ENCODE peak calls at places on chromosomes 5 and 9, in five cellular contexts. O is SK-N-SH, E is HepG2, R is H1, N is GM12878. L is an unnamed sample.

GRCh38 chr5:72467987-72468386 is 39.2 kb downstream of the ZNF366 start:
- DNase-seq in O (no peak), E (no peak), R (no peak), N (no peak), L (no peak)

GRCh38 chr5:78634634-78635033 is 13.9 kb downstream of the LHFPL2 start:
- DNase-seq in O (no peak), E (no peak), R (no peak), N (no peak), L (no peak)

GRCh38 chr9:121324755-121325154 is 45.3 kb downstream of the STOM start:
- DNase-seq in O (no peak), E (no peak), R (no peak), N (no peak), L (no peak)

GRCh38 chr9:129887210-129888084 is 52.2 kb downstream of the USP20 start:
- DNase-seq in O (no peak), E (no peak), R (no peak), N (peak), L (no peak)

GRCh38 chr5:136686192-136686872 is 321.0 kb upstream of the TRPC7 start:
- DNase-seq in O (no peak), E (peak), R (peak), N (no peak), L (no peak)

GRCh38 chr5:2204366-2205184 is 321.9 kb upstream of the IRX4 start:
- DNase-seq in O (no peak), E (no peak), R (no peak), N (no peak), L (no peak)

GRCh38 chr9:132773764-132774339 is 103.6 kb downstream of the GTF3C4 start:
- DNase-seq in O (no peak), E (no peak), R (no peak), N (no peak), L (no peak)

GRCh38 chr5:37437716-37438115 is 58.6 kb downstream of the WDR70 start:
- DNase-seq in O (no peak), E (no peak), R (no peak), N (no peak), L (no peak)

GRCh38 chr9:23686257-23686656 is 139.8 kb downstream of the ELAVL2 start:
- DNase-seq in O (no peak), E (no peak), R (no peak), N (no peak), L (no peak)

GRCh38 chr5:13248236-13248635 is 696.3 kb downstream of the DNAH5 start:
- DNase-seq in O (no peak), E (no peak), R (no peak), N (no peak), L (no peak)

GRCh38 chr5:63686938-63687337 is 275.3 kb downstream of the HTR1A start:
- DNase-seq in O (no peak), E (no peak), R (no peak), N (no peak), L (no peak)

GRCh38 chr9:93108301-93109041 is 12.5 kb downstream of the CARD19 start:
- DNase-seq in O (no peak), E (no peak), R (no peak), N (no peak), L (no peak)

DNA sequence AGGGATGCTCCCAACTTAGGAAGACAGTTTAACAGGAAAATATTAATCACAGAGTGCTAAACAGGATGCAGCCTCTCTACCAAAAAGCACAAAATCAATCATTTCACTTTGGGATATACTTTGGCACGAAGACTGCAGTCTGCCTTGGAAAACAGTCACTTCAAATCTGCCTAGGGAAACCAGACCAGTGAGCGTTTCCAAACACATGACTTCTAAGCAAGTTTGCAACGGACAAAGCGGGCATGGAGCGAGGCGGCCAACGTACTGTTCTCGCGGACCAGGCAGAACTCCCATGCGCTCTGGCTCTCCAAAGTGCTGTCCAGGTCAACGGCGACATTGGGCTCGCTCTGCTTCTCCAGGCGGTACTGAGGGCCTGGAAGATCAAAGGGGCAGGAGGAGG is 201.0 kb downstream of the MAPKAP1 start:
- DNase-seq in O (no peak), E (no peak), R (no peak), N (no peak), L (no peak)
- TF ChIP-seq POLR2AphosphoS5 in O (no peak), E (no peak), R (no peak), N (no peak), L (no peak)

DNA sequence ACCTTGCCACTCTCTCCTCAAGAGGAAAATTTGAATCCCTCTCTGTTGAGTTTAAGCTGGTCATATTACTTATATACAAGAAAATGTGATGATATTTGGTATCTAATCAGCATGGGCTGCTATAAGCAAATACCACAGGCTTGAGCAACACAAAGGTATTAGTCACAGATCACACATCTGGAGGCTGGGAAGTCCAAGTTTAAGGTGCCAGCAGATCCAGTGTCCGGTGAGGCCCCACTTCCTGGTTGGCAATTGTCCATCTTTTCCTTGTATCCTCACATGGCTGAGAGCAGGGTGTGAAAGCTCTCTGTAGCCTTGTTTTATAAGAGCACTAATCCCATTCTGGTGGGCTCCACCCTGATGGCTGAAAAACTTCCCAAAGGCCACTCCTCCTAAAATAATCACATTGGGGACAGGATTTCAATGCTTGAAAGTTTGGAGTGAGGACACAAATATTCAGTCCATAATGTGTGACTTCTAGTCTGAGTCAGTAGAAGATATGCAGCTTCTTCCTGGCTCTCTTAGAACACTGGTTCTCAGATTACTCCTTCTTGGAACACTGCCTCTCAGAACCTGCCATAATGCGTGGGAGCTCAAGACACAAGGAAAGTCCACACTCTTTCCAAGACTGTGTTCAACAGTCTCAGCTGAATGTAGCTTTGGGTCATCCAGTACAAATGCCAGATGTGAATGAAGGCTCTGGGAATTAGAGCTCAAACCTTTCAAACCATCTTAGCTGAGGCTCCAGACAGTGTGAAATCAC is 124.1 kb downstream of the PRDM9 start:
- DNase-seq in O (no peak), E (no peak), R (no peak), N (no peak), L (no peak)
- TF ChIP-seq TAF1 in O (no peak), E (no peak), R (no peak), N (no peak), L (no peak)

GRCh38 chr9:36551868-36552267 is 20.8 kb upstream of the MELK start:
- DNase-seq in O (no peak), E (no peak), R (no peak), N (peak), L (no peak)
- TF ChIP-seq POLR2AphosphoS5 in O (no peak), E (no peak), R (no peak), N (no peak), L (no peak)

GRCh38 chr5:109479260-109479860 is 69.6 kb upstream of the PJA2 start:
- DNase-seq in O (no peak), E (peak), R (no peak), N (no peak), L (no peak)
- TF ChIP-seq TAF1 in O (no peak), E (no peak), R (no peak), N (no peak), L (no peak)

GRCh38 chr9:136483589-136484152 is 831 bp upstream of the SEC16A start:
- DNase-seq in O (peak), E (peak), R (peak), N (peak), L (peak)
- TF ChIP-seq POLR2AphosphoS5 in O (peak), E (peak), R (peak), N (no peak), L (no peak)

DNA sequence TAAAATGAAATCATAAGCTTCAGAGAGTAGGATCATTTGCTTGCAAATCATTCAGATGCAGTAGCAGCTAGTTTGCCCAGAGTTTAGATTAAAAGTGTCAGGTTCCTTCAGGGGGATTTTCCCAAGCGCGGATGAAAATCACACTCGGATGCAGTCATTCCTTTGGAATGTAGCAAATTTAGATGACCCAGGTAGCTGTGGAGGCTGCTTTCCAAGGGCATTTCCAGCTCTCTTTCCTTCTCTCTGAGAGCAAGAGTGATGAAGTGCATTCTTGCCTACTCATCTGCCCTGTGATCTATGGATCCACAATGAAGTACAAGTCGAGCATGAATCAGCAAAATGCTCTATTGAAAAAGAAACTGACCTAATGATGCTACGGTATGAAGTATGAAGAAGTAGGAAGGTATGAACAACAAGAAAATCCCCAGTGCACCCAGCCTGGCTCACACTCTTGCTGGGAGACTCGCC is 200.2 kb downstream of the PLK2 start:
- DNase-seq in O (no peak), E (peak), R (no peak), N (no peak), L (no peak)
- TF ChIP-seq TAF1 in O (no peak), E (no peak), R (no peak), N (no peak), L (no peak)

DNA sequence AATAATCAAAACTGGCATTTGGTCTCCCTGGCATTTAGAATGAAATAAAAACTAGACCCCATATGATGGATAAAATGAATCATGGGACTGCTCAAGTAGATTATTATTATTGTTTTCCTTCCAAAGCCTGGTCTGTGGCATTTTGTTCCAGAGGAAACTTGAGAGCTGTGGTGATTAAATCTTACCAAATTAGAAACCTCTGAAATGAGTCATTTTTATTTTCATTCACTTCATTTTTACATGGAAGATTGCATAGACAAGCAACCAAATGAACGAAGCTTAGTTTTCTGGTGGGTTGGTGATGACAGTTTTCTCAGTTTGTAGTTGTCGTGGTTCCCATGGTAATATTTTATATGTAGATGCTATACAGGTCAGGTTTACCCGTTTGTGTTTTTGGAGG is 23.4 kb downstream of the PAM start:
- DNase-seq in O (no peak), E (no peak), R (no peak), N (no peak), L (no peak)
- TF ChIP-seq POLR2AphosphoS5 in O (peak), E (no peak), R (no peak), N (no peak), L (no peak)

L was measured in GM12892.